ENCODE peak calls at places on chromosomes 4 and X, in five cellular contexts. G, M, H, L and F are unnamed samples.
A peak's percentile ranks its signal among the peaks of the same experiment; 100 is the strongest.

GRCh38 chr4:52862605-52863236 is 604 bp downstream of the RASL11B start:
- DNase-seq in G (no peak), M (no peak), H (no peak), L (no peak), F (no peak)

GRCh38 chr4:139223682-139224317 is 46.8 kb upstream of the ELF2 start:
- DNase-seq in G (no peak), M (no peak), H (no peak), L (no peak), F (no peak)

GRCh38 chrX:1246816-1247215 is 21.8 kb upstream of the CSF2RA start:
- DNase-seq in G (peak; percentile 99), M (peak; percentile 50), H (peak; percentile 24), L (peak; percentile 57), F (peak; percentile 67)

GRCh38 chr4:78568640-78569261 is 17.2 kb downstream of the ANXA3 start:
- DNase-seq in G (no peak), M (peak; percentile 18), H (no peak), L (peak; percentile 40), F (no peak)

GRCh38 chr4:83217721-83218522 is 66.7 kb downstream of the COQ2 start:
- DNase-seq in G (no peak), M (no peak), H (no peak), L (peak; percentile 99), F (no peak)

GRCh38 chr4:10201356-10202223 is 85.0 kb upstream of the WDR1 start:
- DNase-seq in G (no peak), M (no peak), H (no peak), L (no peak), F (no peak)

GRCh38 chrX:39808471-39808917 is 289.3 kb downstream of the BCOR start:
- DNase-seq in G (no peak), M (no peak), H (no peak), L (no peak), F (no peak)

GRCh38 chr4:93771640-93772411 is 56.7 kb upstream of the ATOH1 start:
- DNase-seq in G (no peak), M (no peak), H (no peak), L (no peak), F (no peak)

GRCh38 chrX:11546917-11547316 is 118.8 kb downstream of the ARHGAP6 start:
- DNase-seq in G (no peak), M (no peak), H (no peak), L (no peak), F (no peak)

GRCh38 chr4:25949166-25949748 is 35.2 kb downstream of the SMIM20 start:
- DNase-seq in G (no peak), M (peak; percentile 91), H (no peak), L (no peak), F (no peak)

GRCh38 chrX:370963-371745 is 15.6 kb downstream of the PPP2R3B start:
- DNase-seq in G (no peak), M (no peak), H (no peak), L (no peak), F (no peak)

DNA sequence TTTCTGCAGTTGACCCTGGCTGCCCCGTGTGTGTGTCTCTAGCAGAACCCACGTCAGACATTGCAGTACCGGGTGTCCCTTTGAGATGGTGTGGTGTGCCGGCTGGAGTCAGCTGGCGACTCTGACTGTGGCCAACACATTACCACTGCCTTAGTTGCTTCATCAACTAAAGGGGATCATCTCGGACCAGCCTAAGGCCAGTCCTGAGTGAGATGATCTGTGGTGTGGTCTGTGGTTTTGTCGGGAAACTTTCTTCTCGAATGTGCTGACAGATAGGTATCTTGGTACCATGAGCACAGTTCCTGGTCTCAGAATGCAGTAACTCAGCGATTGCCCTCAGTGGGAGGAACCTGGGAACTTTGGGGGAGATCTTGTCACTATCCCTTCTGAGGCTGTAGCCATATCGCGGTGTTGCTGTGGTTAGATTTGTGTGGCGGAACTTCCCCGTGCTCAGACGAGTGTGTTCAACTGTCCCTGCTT is 15.8 kb downstream of the TBC1D14 start:
- DNase-seq in G (no peak), M (no peak), H (no peak), L (no peak), F (no peak)
- TF ChIP-seq EP300 in G (no peak), M (no peak), H (no peak), L (no peak), F (peak; percentile 66)

DNA sequence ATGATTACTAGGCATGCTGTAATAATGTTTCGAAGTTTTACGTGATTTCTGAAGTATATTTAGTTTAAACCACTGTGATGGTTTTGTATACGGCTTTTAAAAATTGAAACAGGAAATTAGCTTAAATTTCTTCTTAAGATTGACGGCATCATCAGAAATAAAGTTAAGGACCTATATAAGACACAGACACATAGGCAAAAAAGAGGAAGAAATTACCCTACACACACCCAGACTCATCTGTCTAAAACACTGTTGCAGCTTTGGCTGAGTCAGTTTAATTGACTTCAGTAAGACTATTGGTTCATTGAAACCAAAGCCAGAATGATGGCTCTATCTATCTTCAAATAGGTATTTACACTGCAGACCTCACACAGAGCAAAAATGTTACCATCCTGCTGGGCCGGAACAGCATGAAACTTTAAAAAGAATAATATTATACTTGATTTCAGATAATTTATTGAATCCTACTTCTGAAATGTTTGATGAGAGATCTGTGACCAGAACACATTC is 4.4 kb downstream of the HHIP start:
- DNase-seq in G (no peak), M (no peak), H (no peak), L (no peak), F (no peak)
- H3K4me3 ChIP-seq in G (no peak overlapping the region), M (no peak overlapping the region), H (no peak overlapping the region), L (no peak overlapping the region), F (no peak overlapping the region)

GRCh38 chrX:155028749-155029360 is 2.2 kb downstream of the FUNDC2 start:
- DNase-seq in G (no peak), M (no peak), H (no peak), L (no peak), F (no peak)

GRCh38 chrX:155026420-155026726 is 271 bp upstream of the FUNDC2 start:
- DNase-seq in G (no peak), M (no peak), H (no peak), L (no peak), F (no peak)

GRCh38 chrX:155027509-155028066 is 944 bp downstream of the FUNDC2 start:
- DNase-seq in G (no peak), M (peak; percentile 11), H (no peak), L (no peak), F (peak; percentile 45)

GRCh38 chrX:155028192-155028591 is 1.5 kb downstream of the FUNDC2 start:
- DNase-seq in G (no peak), M (no peak), H (no peak), L (no peak), F (no peak)

DNA sequence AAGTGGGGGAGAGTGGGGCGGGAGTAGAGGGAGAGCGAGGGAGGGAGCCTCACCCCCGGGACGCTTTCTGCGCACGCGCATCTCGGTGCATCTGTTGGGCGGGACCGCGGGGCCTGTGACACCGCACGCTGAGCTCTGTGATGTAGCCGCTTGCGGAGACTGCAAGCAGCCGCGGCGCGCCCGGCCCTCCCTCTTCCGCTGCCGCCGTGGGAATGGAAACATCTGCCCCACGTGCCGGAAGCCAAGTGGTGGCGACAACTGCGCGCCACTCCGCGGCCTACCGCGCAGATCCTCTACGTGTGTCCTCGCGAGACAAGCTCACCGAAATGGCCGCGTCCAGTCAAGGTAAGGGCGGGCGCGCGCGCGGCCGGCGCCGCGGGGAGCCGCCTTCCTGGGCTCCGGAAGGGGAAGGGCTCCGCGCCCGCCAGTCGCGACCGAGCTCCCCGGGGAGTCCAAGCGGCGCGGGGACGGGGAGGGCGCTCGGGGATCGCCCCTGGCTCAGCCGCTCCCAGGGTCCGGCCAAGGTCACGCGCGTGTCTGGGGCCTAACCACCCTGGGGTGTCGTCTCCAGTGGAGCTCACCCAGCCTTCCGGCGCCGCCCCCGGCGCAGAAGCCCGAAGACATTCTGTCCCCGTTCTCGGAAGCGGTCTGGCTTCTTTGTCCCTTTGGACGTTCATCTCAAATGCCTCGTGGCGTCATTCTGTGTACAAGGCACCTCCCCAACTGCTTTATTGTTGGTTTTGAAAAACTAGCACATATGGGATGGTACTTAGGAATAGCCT is at the start of gene FUNDC2:
- DNase-seq in G (peak; percentile 81), M (peak; percentile 87), H (peak; percentile 92), L (peak; percentile 80), F (peak; percentile 81)
- TF ChIP-seq EP300 in G (no peak), M (no peak), H (peak; percentile 53), L (no peak), F (peak; percentile 53)

DNA sequence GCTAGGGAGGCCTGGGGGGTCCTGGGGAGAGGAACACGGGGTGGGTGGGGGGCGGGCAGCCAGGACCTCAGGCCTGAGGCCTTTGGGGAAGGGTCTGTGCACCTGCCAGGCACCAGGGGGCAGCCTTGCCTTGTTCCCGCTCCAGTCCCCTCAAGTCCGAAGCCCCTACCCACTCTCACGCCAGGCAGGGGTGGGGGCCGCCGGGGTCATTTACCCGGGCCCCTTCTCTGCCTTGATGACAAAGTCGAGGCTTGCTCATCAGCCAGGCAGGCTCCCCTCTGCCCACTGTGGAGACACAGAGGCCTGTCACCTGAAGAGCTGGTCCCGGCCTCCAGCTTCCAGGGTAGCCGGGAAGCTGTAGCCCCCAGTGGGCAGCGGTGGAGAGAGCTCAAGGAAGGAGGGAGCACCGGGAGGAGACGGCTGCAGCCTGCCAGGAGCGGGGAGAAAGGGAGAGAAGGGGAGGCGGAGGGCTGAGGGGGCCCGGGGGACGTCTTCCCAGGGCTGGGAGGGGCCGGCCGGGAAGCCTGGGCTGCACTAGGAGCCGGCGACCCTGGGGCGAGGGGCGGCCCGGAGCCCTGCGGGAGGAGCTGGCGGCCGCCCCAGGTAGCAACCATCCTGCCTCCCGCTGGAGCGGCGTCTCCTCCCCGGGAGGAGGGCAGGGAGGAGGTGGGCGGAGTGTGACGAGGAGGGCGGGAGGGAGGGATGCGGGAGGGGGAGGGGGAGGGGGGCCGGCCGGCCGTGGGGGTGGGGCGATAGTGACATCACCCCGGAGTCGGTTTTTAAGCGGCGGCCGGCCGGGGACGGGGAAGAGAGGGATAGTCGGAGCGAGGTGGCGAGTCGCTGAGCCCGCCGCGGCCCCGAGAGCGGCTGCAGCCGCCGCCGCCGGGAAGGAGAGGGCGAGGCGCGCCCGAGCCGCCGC is at the start of gene SLC6A8:
- DNase-seq in G (peak; percentile 69), M (peak; percentile 31), H (peak; percentile 80), L (no peak), F (peak; percentile 40)
- H3K4me3 ChIP-seq in G (peak within 1 kb of the TSS; percentile 55), M (peak within 1 kb of the TSS; percentile 68), H (peak within 1 kb of the TSS; percentile 44), L (no peak within 1 kb of the TSS), F (peak within 1 kb of the TSS; percentile 35)

DNA sequence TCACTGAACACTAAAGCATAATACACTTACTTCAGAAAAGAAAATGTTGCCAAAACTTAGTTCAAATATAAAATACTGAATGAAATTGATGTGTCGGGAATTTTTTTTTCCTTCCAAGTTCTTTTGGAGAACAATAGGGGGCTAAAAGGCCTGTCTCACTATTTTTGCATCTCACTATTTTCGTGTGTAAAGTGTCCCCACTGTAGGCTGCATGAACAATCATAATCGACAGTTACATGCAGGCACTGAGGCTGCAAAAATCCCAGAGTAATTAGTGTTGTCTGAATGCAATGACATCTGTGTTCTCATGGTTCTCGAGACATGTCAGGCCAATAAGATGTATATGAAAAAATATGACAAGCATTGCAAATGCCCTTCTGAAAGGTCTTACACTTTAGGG is 11.8 kb upstream of the MAB21L2 start:
- DNase-seq in G (no peak), M (no peak), H (no peak), L (no peak), F (no peak)
- TF ChIP-seq EP300 in G (no peak), M (no peak), H (no peak), L (no peak), F (no peak)